ENCODE peak calls at places on chromosomes 16 and 17, in six cellular contexts. V is heart left ventricle; P is HT1080; Z is activated CD8-positive, alpha-beta memory T cell treated with anti-CD3 and anti-CD28 coated beads for 48 hours; Y is putamen; K is Calu3. G is an unnamed sample.

GRCh38 chr17:75244133-75244866 is 17.1 kb downstream of the GGA3 start:
- DNase-seq in V (no peak), P (no peak), Z (no peak), Y (peak; percentile 63), K (no peak), G (no peak)

GRCh38 chr16:88846088-88846487 is 10.7 kb downstream of the GALNS start:
- DNase-seq in V (no peak), P (no peak), Z (no peak), Y (no peak), K (no peak), G (no peak)

GRCh38 chr17:79125503-79125902 is 50.9 kb downstream of the ENGASE start:
- DNase-seq in V (no peak), P (no peak), Z (no peak), Y (no peak), K (no peak), G (no peak)

GRCh38 chr16:67506468-67506867 is 22.2 kb upstream of the RIPOR1 start:
- DNase-seq in V (no peak), P (no peak), Z (no peak), Y (no peak), K (no peak), G (no peak)

GRCh38 chr17:55768946-55769624 is 18.2 kb downstream of the PCTP start:
- DNase-seq in V (no peak), P (no peak), Z (no peak), Y (no peak), K (no peak), G (no peak)

GRCh38 chr17:45320931-45321461 is 4.2 kb upstream of the MAP3K14 start:
- DNase-seq in V (no peak), P (peak; percentile 99), Z (no peak), Y (no peak), K (peak; percentile 28), G (no peak)

GRCh38 chr17:38418693-38419507 is 9.4 kb upstream of the ARHGAP23 start:
- DNase-seq in V (no peak), P (no peak), Z (no peak), Y (no peak), K (no peak), G (no peak)

GRCh38 chr17:622356-622755 is 92.3 kb downstream of the VPS53 start:
- DNase-seq in V (no peak), P (peak; percentile 69), Z (no peak), Y (no peak), K (no peak), G (no peak)

GRCh38 chr17:4032738-4033137 is 68.5 kb upstream of the ATP2A3 start:
- DNase-seq in V (no peak), P (no peak), Z (no peak), Y (no peak), K (no peak), G (no peak)

GRCh38 chr16:84205976-84206691 is 15.2 kb downstream of the ADAD2 start:
- DNase-seq in V (no peak), P (no peak), Z (no peak), Y (no peak), K (no peak), G (no peak)

GRCh38 chr16:88999457-89000206 is 22.6 kb upstream of the CBFA2T3 start:
- DNase-seq in V (no peak), P (no peak), Z (no peak), Y (no peak), K (no peak), G (no peak)

GRCh38 chr17:42281571-42282096 is 5.4 kb upstream of the STAT5B start:
- DNase-seq in V (no peak), P (no peak), Z (no peak), Y (no peak), K (no peak), G (peak; percentile 77)

GRCh38 chr16:81443688-81444447 is 740 bp upstream of the CMIP start:
- DNase-seq in V (peak; percentile 55), P (no peak), Z (no peak), Y (no peak), K (peak; percentile 45), G (no peak)

GRCh38 chr16:68823401-68823800 is 19.9 kb upstream of the TANGO6 start:
- DNase-seq in V (no peak), P (peak; percentile 31), Z (no peak), Y (no peak), K (no peak), G (no peak)

GRCh38 chr16:595942-596735 is 6.3 kb downstream of the RAB40C start:
- DNase-seq in V (peak; percentile 19), P (no peak), Z (no peak), Y (no peak), K (no peak), G (no peak)

GRCh38 chr17:46979023-46979870 is at the start of gene RPRML:
- DNase-seq in V (peak; percentile 46), P (no peak), Z (no peak), Y (no peak), K (peak; percentile 59), G (peak; percentile 59)

GRCh38 chr16:82876951-82877350 is 250.2 kb downstream of the CDH13 start:
- DNase-seq in V (no peak), P (no peak), Z (no peak), Y (no peak), K (no peak), G (no peak)

GRCh38 chr16:3050487-3050886 is 4.1 kb downstream of the MMP25 start:
- DNase-seq in V (no peak), P (no peak), Z (no peak), Y (no peak), K (no peak), G (no peak)

GRCh38 chr17:19386276-19386863 is 620 bp downstream of the MFAP4 start:
- DNase-seq in V (peak; percentile 70), P (peak; percentile 61), Z (no peak), Y (no peak), K (no peak), G (no peak)

GRCh38 chr17:63843387-63844292 is 1.2 kb upstream of the SMARCD2 start:
- DNase-seq in V (peak; percentile 83), P (peak; percentile 71), Z (no peak), Y (no peak), K (no peak), G (no peak)